ENCODE peak calls at places on chromosomes 1 and 21, in six cellular contexts. One of them, this sample, is unnamed.

GRCh38 chr1:45356186-45356585 is 15.9 kb upstream of the MUTYH start:
- DNase-seq in fibroblast of lung: peak; percentile 16
- DNase-seq in colonic mucosa: no peak
- DNase-seq in body of pancreas: no peak
- DNase-seq in left ventricle myocardium inferior: no peak
- DNase-seq in tibial artery: no peak
- DNase-seq in this sample: peak; percentile 50

GRCh38 chr1:1914101-1914811 is 804 bp upstream of the CALML6 start:
- DNase-seq in fibroblast of lung: no peak
- DNase-seq in colonic mucosa: no peak
- DNase-seq in body of pancreas: peak; percentile 45
- DNase-seq in left ventricle myocardium inferior: no peak
- DNase-seq in tibial artery: no peak
- DNase-seq in this sample: peak; percentile 21

GRCh38 chr1:204498980-204499379 is 4.4 kb upstream of the PIK3C2B start:
- DNase-seq in fibroblast of lung: no peak
- DNase-seq in colonic mucosa: no peak
- DNase-seq in body of pancreas: no peak
- DNase-seq in left ventricle myocardium inferior: no peak
- DNase-seq in tibial artery: no peak
- DNase-seq in this sample: no peak

GRCh38 chr1:234047113-234047512 is 142.6 kb downstream of the SLC35F3 start:
- DNase-seq in fibroblast of lung: peak; percentile 13
- DNase-seq in colonic mucosa: no peak
- DNase-seq in body of pancreas: no peak
- DNase-seq in left ventricle myocardium inferior: no peak
- DNase-seq in tibial artery: no peak
- DNase-seq in this sample: no peak

GRCh38 chr21:45303751-45304150 is 16.1 kb upstream of the POFUT2 start:
- DNase-seq in fibroblast of lung: no peak
- DNase-seq in colonic mucosa: no peak
- DNase-seq in body of pancreas: peak; percentile 9
- DNase-seq in left ventricle myocardium inferior: peak; percentile 15
- DNase-seq in tibial artery: peak; percentile 66
- DNase-seq in this sample: no peak

GRCh38 chr1:85605519-85606413 is 25.2 kb downstream of the CCN1 start:
- DNase-seq in fibroblast of lung: no peak
- DNase-seq in colonic mucosa: no peak
- DNase-seq in body of pancreas: peak; percentile 52
- DNase-seq in left ventricle myocardium inferior: no peak
- DNase-seq in tibial artery: no peak
- DNase-seq in this sample: no peak

GRCh38 chr1:39089811-39090519 is 63.8 kb downstream of the NDUFS5 start:
- DNase-seq in fibroblast of lung: no peak
- DNase-seq in colonic mucosa: no peak
- DNase-seq in body of pancreas: no peak
- DNase-seq in left ventricle myocardium inferior: no peak
- DNase-seq in tibial artery: peak; percentile 40
- DNase-seq in this sample: no peak

GRCh38 chr1:235027076-235027861 is 101.4 kb downstream of the TOMM20 start:
- DNase-seq in fibroblast of lung: no peak
- DNase-seq in colonic mucosa: no peak
- DNase-seq in body of pancreas: no peak
- DNase-seq in left ventricle myocardium inferior: no peak
- DNase-seq in tibial artery: peak; percentile 15
- DNase-seq in this sample: no peak

GRCh38 chr1:5739561-5740078 is 252.6 kb downstream of the NPHP4 start:
- DNase-seq in fibroblast of lung: no peak
- DNase-seq in colonic mucosa: no peak
- DNase-seq in body of pancreas: no peak
- DNase-seq in left ventricle myocardium inferior: no peak
- DNase-seq in tibial artery: no peak
- DNase-seq in this sample: no peak

GRCh38 chr1:54894271-54894670 is 7.3 kb upstream of the DHCR24 start:
- DNase-seq in fibroblast of lung: no peak
- DNase-seq in colonic mucosa: no peak
- DNase-seq in body of pancreas: no peak
- DNase-seq in left ventricle myocardium inferior: no peak
- DNase-seq in tibial artery: no peak
- DNase-seq in this sample: no peak

GRCh38 chr1:156488566-156489165 is 11.9 kb downstream of the MEF2D start:
- DNase-seq in fibroblast of lung: no peak
- DNase-seq in colonic mucosa: no peak
- DNase-seq in body of pancreas: no peak
- DNase-seq in left ventricle myocardium inferior: no peak
- DNase-seq in tibial artery: no peak
- DNase-seq in this sample: no peak

GRCh38 chr1:225450491-225451191 is 22.8 kb upstream of the LBR start:
- DNase-seq in fibroblast of lung: no peak
- DNase-seq in colonic mucosa: no peak
- DNase-seq in body of pancreas: no peak
- DNase-seq in left ventricle myocardium inferior: no peak
- DNase-seq in tibial artery: peak; percentile 72
- DNase-seq in this sample: no peak

GRCh38 chr1:178563099-178563820 is 50.4 kb downstream of the TEX35 start:
- DNase-seq in fibroblast of lung: no peak
- DNase-seq in colonic mucosa: no peak
- DNase-seq in body of pancreas: no peak
- DNase-seq in left ventricle myocardium inferior: no peak
- DNase-seq in tibial artery: no peak
- DNase-seq in this sample: no peak

GRCh38 chr1:113943028-113943811 is 14.1 kb downstream of the HIPK1 start:
- DNase-seq in fibroblast of lung: no peak
- DNase-seq in colonic mucosa: no peak
- DNase-seq in body of pancreas: no peak
- DNase-seq in left ventricle myocardium inferior: no peak
- DNase-seq in tibial artery: no peak
- DNase-seq in this sample: no peak

GRCh38 chr1:113946112-113946511 is 17.0 kb downstream of the HIPK1 start:
- DNase-seq in fibroblast of lung: no peak
- DNase-seq in colonic mucosa: no peak
- DNase-seq in body of pancreas: no peak
- DNase-seq in left ventricle myocardium inferior: no peak
- DNase-seq in tibial artery: no peak
- DNase-seq in this sample: no peak

GRCh38 chr1:113947388-113948107 is 18.4 kb downstream of the HIPK1 start:
- DNase-seq in fibroblast of lung: peak; percentile 1
- DNase-seq in colonic mucosa: no peak
- DNase-seq in body of pancreas: no peak
- DNase-seq in left ventricle myocardium inferior: no peak
- DNase-seq in tibial artery: no peak
- DNase-seq in this sample: no peak

GRCh38 chr1:113946668-113947387 is 17.7 kb downstream of the HIPK1 start:
- DNase-seq in fibroblast of lung: peak; percentile 36
- DNase-seq in colonic mucosa: no peak
- DNase-seq in body of pancreas: no peak
- DNase-seq in left ventricle myocardium inferior: no peak
- DNase-seq in tibial artery: no peak
- DNase-seq in this sample: no peak

DNA sequence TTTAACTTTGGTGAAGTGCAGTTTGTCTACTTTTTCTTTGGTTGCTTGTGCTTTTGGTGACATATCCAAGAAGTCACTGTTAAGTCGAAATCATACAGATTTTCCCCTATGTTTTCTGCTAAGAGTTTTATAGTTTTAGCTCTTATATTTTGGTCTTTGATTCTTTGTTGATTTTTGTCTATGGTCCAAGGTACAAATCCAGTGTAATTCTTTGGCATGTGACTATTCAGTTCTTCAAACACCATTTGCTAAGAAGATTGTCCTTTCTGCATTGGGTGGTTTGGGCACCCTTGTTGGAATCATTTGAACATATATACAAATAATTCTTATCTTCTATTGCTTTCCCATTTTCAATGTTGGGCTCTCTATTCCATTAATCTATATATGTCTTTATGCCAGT is 16.2 kb downstream of the HIPK1 start:
- DNase-seq in fibroblast of lung: no peak
- DNase-seq in colonic mucosa: no peak
- DNase-seq in body of pancreas: no peak
- DNase-seq in left ventricle myocardium inferior: no peak
- DNase-seq in tibial artery: no peak
- DNase-seq in this sample: no peak
- H3K36me3 ChIP-seq in fibroblast of lung: peaks cover 5% of the 10 kb centered on the region
- H3K36me3 ChIP-seq in colonic mucosa: no peaks in the 10 kb centered on the region
- H3K36me3 ChIP-seq in body of pancreas: no peaks in the 10 kb centered on the region
- H3K36me3 ChIP-seq in left ventricle myocardium inferior: peaks cover 31% of the 10 kb centered on the region
- H3K36me3 ChIP-seq in tibial artery: peaks cover 34% of the 10 kb centered on the region
- H3K36me3 ChIP-seq in this sample: no peaks in the 10 kb centered on the region

DNA sequence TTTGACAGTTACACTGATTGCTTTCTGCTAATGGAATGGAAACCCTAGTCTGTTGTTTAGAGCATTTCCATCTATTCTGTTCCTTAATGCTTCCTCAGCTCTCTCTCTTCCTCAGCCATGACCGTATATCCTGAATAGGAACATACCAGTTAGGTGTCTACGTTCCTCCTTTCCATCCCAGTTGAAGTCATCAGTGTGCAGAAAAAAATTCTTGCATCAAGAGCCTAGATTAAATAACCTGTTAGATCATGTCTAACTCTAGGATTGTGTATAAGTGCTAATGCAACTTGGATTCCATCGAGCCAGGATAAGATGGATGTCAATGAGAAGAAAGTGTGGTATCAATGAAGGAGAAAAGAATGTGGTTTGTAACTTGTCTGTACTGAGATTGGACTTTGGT is 18.7 kb downstream of the UBAP2L start:
- DNase-seq in fibroblast of lung: no peak
- DNase-seq in colonic mucosa: no peak
- DNase-seq in body of pancreas: no peak
- DNase-seq in left ventricle myocardium inferior: no peak
- DNase-seq in tibial artery: no peak
- DNase-seq in this sample: no peak
- H3K36me3 ChIP-seq in fibroblast of lung: peaks cover 14% of the 10 kb centered on the region
- H3K36me3 ChIP-seq in colonic mucosa: peaks cover 35% of the 10 kb centered on the region
- H3K36me3 ChIP-seq in body of pancreas: peaks cover 16% of the 10 kb centered on the region
- H3K36me3 ChIP-seq in left ventricle myocardium inferior: peaks cover 99% of the 10 kb centered on the region
- H3K36me3 ChIP-seq in tibial artery: peaks cover 100% of the 10 kb centered on the region
- H3K36me3 ChIP-seq in this sample: peaks cover 87% of the 10 kb centered on the region

GRCh38 chr1:34212673-34213072 is 36.0 kb downstream of the C1orf94 start:
- DNase-seq in fibroblast of lung: no peak
- DNase-seq in colonic mucosa: no peak
- DNase-seq in body of pancreas: no peak
- DNase-seq in left ventricle myocardium inferior: no peak
- DNase-seq in tibial artery: no peak
- DNase-seq in this sample: no peak
- H3K36me3 ChIP-seq in fibroblast of lung: no peaks in the 10 kb centered on the region
- H3K36me3 ChIP-seq in colonic mucosa: no peaks in the 10 kb centered on the region
- H3K36me3 ChIP-seq in body of pancreas: no peaks in the 10 kb centered on the region
- H3K36me3 ChIP-seq in left ventricle myocardium inferior: no peaks in the 10 kb centered on the region
- H3K36me3 ChIP-seq in tibial artery: no peaks in the 10 kb centered on the region
- H3K36me3 ChIP-seq in this sample: no peaks in the 10 kb centered on the region

DNA sequence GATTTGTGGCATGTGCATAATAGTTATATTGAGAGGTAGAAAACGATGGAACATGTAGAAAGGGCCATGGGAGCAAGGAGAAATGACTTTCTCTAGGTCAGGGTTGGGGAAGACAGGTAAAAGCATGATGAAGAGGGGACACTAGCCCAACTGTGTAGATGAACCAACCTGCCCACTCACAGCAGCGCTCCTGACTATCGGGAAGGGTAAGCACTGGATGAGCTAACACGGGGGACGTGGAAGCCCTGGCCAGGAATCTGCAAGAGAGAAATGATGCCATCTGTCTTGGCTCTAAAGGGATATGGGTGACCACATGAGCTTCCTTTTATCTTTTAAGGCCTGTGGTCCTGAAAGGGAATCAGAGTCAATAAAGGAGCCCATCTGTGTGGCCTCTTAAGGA is 36.2 kb upstream of the TMEM125 start:
- DNase-seq in fibroblast of lung: no peak
- DNase-seq in colonic mucosa: no peak
- DNase-seq in body of pancreas: no peak
- DNase-seq in left ventricle myocardium inferior: no peak
- DNase-seq in tibial artery: peak; percentile 38
- DNase-seq in this sample: no peak
- H3K36me3 ChIP-seq in fibroblast of lung: no peaks in the 10 kb centered on the region
- H3K36me3 ChIP-seq in colonic mucosa: no peaks in the 10 kb centered on the region
- H3K36me3 ChIP-seq in body of pancreas: no peaks in the 10 kb centered on the region
- H3K36me3 ChIP-seq in left ventricle myocardium inferior: no peaks in the 10 kb centered on the region
- H3K36me3 ChIP-seq in tibial artery: no peaks in the 10 kb centered on the region
- H3K36me3 ChIP-seq in this sample: no peaks in the 10 kb centered on the region

GRCh38 chr1:11985851-11986250 is 5.6 kb downstream of the MFN2 start:
- DNase-seq in fibroblast of lung: no peak
- DNase-seq in colonic mucosa: no peak
- DNase-seq in body of pancreas: no peak
- DNase-seq in left ventricle myocardium inferior: no peak
- DNase-seq in tibial artery: no peak
- DNase-seq in this sample: no peak

GRCh38 chr1:11990303-11991032 is 10.2 kb downstream of the MFN2 start:
- DNase-seq in fibroblast of lung: peak; percentile 18
- DNase-seq in colonic mucosa: no peak
- DNase-seq in body of pancreas: no peak
- DNase-seq in left ventricle myocardium inferior: peak; percentile 75
- DNase-seq in tibial artery: no peak
- DNase-seq in this sample: peak; percentile 91

GRCh38 chr1:11991969-11992676 is 11.9 kb downstream of the MFN2 start:
- DNase-seq in fibroblast of lung: no peak
- DNase-seq in colonic mucosa: no peak
- DNase-seq in body of pancreas: no peak
- DNase-seq in left ventricle myocardium inferior: no peak
- DNase-seq in tibial artery: no peak
- DNase-seq in this sample: no peak

GRCh38 chr1:11984559-11984958 is 4.3 kb downstream of the MFN2 start:
- DNase-seq in fibroblast of lung: no peak
- DNase-seq in colonic mucosa: peak; percentile 24
- DNase-seq in body of pancreas: no peak
- DNase-seq in left ventricle myocardium inferior: no peak
- DNase-seq in tibial artery: no peak
- DNase-seq in this sample: no peak

GRCh38 chr1:11989669-11990068 is 9.4 kb downstream of the MFN2 start:
- DNase-seq in fibroblast of lung: no peak
- DNase-seq in colonic mucosa: no peak
- DNase-seq in body of pancreas: no peak
- DNase-seq in left ventricle myocardium inferior: peak; percentile 36
- DNase-seq in tibial artery: no peak
- DNase-seq in this sample: no peak
- H3K36me3 ChIP-seq in fibroblast of lung: peaks cover 12% of the 10 kb centered on the region
- H3K36me3 ChIP-seq in colonic mucosa: peaks cover 9% of the 10 kb centered on the region
- H3K36me3 ChIP-seq in body of pancreas: no peaks in the 10 kb centered on the region
- H3K36me3 ChIP-seq in left ventricle myocardium inferior: peaks cover 86% of the 10 kb centered on the region
- H3K36me3 ChIP-seq in tibial artery: peaks cover 89% of the 10 kb centered on the region
- H3K36me3 ChIP-seq in this sample: peaks cover 4% of the 10 kb centered on the region

GRCh38 chr1:52357397-52357796 is 8.6 kb downstream of the CC2D1B start:
- DNase-seq in fibroblast of lung: no peak
- DNase-seq in colonic mucosa: no peak
- DNase-seq in body of pancreas: no peak
- DNase-seq in left ventricle myocardium inferior: no peak
- DNase-seq in tibial artery: no peak
- DNase-seq in this sample: no peak
- H3K36me3 ChIP-seq in fibroblast of lung: peaks cover 55% of the 10 kb centered on the region
- H3K36me3 ChIP-seq in colonic mucosa: peaks cover 49% of the 10 kb centered on the region
- H3K36me3 ChIP-seq in body of pancreas: peaks cover 26% of the 10 kb centered on the region
- H3K36me3 ChIP-seq in left ventricle myocardium inferior: peaks cover 100% of the 10 kb centered on the region
- H3K36me3 ChIP-seq in tibial artery: peaks cover 100% of the 10 kb centered on the region
- H3K36me3 ChIP-seq in this sample: peaks cover 3% of the 10 kb centered on the region

DNA sequence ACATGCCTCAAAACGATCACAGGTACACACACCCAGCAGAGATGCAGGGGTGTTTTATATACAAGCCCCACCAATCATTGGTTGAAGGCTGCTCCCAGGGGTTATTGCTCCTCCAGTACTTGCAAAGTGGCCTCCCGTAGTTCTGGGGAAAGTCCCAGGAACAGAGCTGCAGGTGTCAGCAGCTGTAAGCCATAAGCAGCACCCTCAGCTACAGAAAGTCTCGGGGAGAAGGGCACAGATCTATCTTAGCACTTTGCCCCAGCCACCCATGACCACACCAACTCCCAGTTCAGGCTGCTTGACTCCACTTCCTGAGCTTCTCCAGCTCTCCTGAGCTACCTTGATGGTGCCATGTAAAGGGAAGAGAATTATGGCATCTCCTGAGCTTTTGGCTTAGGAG is 222.7 kb upstream of the GJB5 start:
- DNase-seq in fibroblast of lung: no peak
- DNase-seq in colonic mucosa: no peak
- DNase-seq in body of pancreas: no peak
- DNase-seq in left ventricle myocardium inferior: no peak
- DNase-seq in tibial artery: no peak
- DNase-seq in this sample: no peak
- H3K36me3 ChIP-seq in fibroblast of lung: no peaks in the 10 kb centered on the region
- H3K36me3 ChIP-seq in colonic mucosa: no peaks in the 10 kb centered on the region
- H3K36me3 ChIP-seq in body of pancreas: no peaks in the 10 kb centered on the region
- H3K36me3 ChIP-seq in left ventricle myocardium inferior: no peaks in the 10 kb centered on the region
- H3K36me3 ChIP-seq in tibial artery: no peaks in the 10 kb centered on the region
- H3K36me3 ChIP-seq in this sample: no peaks in the 10 kb centered on the region